ENCODE peak calls at places on chromosomes 12 and 14, in four cellular contexts. C is LNCaP clone FGC, M is NCI-H1105, L is GM12865. V is an unnamed sample.

GRCh38 chr12:100254876-100255275 is 12.0 kb downstream of the DEPDC4 start:
- DNase-seq in M (no peak), C (no peak), L (no peak), V (no peak)

GRCh38 chr14:52852810-52853521 is 61.6 kb upstream of the GNPNAT1 start:
- DNase-seq in M (peak), L (no peak), C (peak), V (peak)

GRCh38 chr14:58426819-58427288 is 477 bp downstream of the TIMM9 start:
- DNase-seq in M (peak), C (peak), L (peak), V (peak)

GRCh38 chr14:54109521-54110120 is 153.0 kb upstream of the BMP4 start:
- DNase-seq in L (no peak), C (no peak), M (no peak), V (no peak)

GRCh38 chr14:77979171-77979570 is 179.3 kb downstream of the ADCK1 start:
- DNase-seq in M (no peak), C (no peak), L (no peak), V (no peak)

GRCh38 chr12:130444081-130444480 is 106.4 kb downstream of the PIWIL1 start:
- DNase-seq in M (no peak), L (no peak), C (no peak), V (no peak)

GRCh38 chr14:57057803-57058202 is 210.9 kb downstream of the EXOC5 start:
- DNase-seq in M (peak), C (peak), L (no peak), V (no peak)

GRCh38 chr12:55899035-55899434 is 28.7 kb downstream of the PYM1 start:
- DNase-seq in C (no peak), M (no peak), L (no peak), V (peak)

GRCh38 chr14:81868172-81868571 is 334.5 kb upstream of the SEL1L start:
- DNase-seq in C (no peak), M (no peak), L (no peak), V (no peak)

GRCh38 chr12:26195641-26196423 is 459 bp downstream of the SSPN start:
- DNase-seq in C (no peak), M (peak), L (peak), V (peak)

GRCh38 chr14:104690266-104690711 is 871 bp downstream of the INF2 start:
- DNase-seq in L (no peak), C (no peak), M (no peak), V (no peak)

GRCh38 chr12:67759829-67760228 is 111.3 kb downstream of the DYRK2 start:
- DNase-seq in L (no peak), C (no peak), M (no peak), V (no peak)

GRCh38 chr12:59113831-59114273 is 193.5 kb upstream of the LRIG3 start:
- DNase-seq in M (peak), C (peak), L (peak), V (peak)

GRCh38 chr12:20392339-20392738 is 24.0 kb downstream of the PDE3A start:
- DNase-seq in L (no peak), M (no peak), C (no peak), V (no peak)

GRCh38 chr12:89825591-89826449 is 117.2 kb upstream of the ATP2B1 start:
- DNase-seq in C (no peak), M (no peak), L (peak), V (peak)

GRCh38 chr12:5546616-5547015 is 114.7 kb downstream of the NTF3 start:
- DNase-seq in M (no peak), L (no peak), C (no peak), V (no peak)

GRCh38 chr14:35401853-35402252 is 2.7 kb downstream of the NFKBIA start:
- DNase-seq in M (no peak), C (no peak), L (peak), V (no peak)